ENCODE peak calls at places on chromosome 4, in nine cellular contexts. X, M, Z, J, Q, T, K, W and O are unnamed samples.

GRCh38 chr4:25088342-25088952 is 57.7 kb upstream of the LGI2 start:
- DNase-seq in Q (no peak), M (no peak), W (no peak), T (peak; percentile 50), X (peak; percentile 67), K (no peak), J (no peak), Z (no peak), O (no peak)

GRCh38 chr4:163166041-163166579 is 580 bp downstream of the NAF1 start:
- DNase-seq in K (peak; percentile 28), X (no peak), W (peak; percentile 10), J (peak; percentile 81), M (peak; percentile 70), T (peak; percentile 78), Q (peak; percentile 85), Z (peak; percentile 47), O (peak; percentile 51)

GRCh38 chr4:6404611-6405416 is 67.6 kb downstream of the PPP2R2C start:
- DNase-seq in J (no peak), Z (no peak), X (no peak), W (no peak), Q (peak; percentile 64), M (no peak), T (no peak), K (no peak), O (no peak)

GRCh38 chr4:106627071-106627470 is 258.5 kb upstream of the GIMD1 start:
- DNase-seq in J (no peak), K (no peak), X (no peak), Z (peak; percentile 62), M (no peak), T (no peak), W (no peak), Q (no peak), O (no peak)

GRCh38 chr4:38785901-38786402 is 3.2 kb upstream of the TLR10 start:
- DNase-seq in K (no peak), M (no peak), J (no peak), Z (no peak), Q (no peak), T (peak; percentile 79), W (no peak), X (no peak), O (no peak)

GRCh38 chr4:40316782-40317635 is 18.1 kb upstream of the CHRNA9 start:
- DNase-seq in M (no peak), Z (peak; percentile 97), Q (peak; percentile 90), X (no peak), J (peak; percentile 60), K (peak; percentile 82), W (peak; percentile 42), T (peak; percentile 59), O (peak; percentile 59)

GRCh38 chr4:158094413-158095110 is 78.3 kb downstream of the GASK1B start:
- DNase-seq in Q (peak; percentile 78), K (peak; percentile 93), Z (peak; percentile 50), J (peak; percentile 60), T (no peak), M (no peak), X (no peak), W (no peak), O (peak; percentile 83)

GRCh38 chr4:153222162-153222789 is 18.0 kb downstream of the TRIM2 start:
- DNase-seq in K (peak; percentile 79), J (no peak), W (peak; percentile 49), M (peak; percentile 74), T (peak; percentile 43), Q (peak; percentile 88), Z (peak; percentile 84), X (peak; percentile 66), O (peak; percentile 44)

GRCh38 chr4:165094873-165095272 is 17.8 kb downstream of the TMEM192 start:
- DNase-seq in Q (no peak), Z (no peak), J (no peak), T (no peak), K (no peak), W (no peak), M (no peak), X (no peak), O (no peak)

GRCh38 chr4:84905646-84906045 is 60.8 kb downstream of the WDFY3 start:
- DNase-seq in Q (no peak), T (no peak), Z (no peak), M (no peak), K (no peak), W (no peak), X (no peak), J (no peak), O (no peak)

GRCh38 chr4:86497980-86498379 is 96.1 kb upstream of the PTPN13 start:
- DNase-seq in T (no peak), Z (peak; percentile 15), W (no peak), X (no peak), M (no peak), Q (peak; percentile 49), K (peak; percentile 24), J (no peak), O (no peak)

GRCh38 chr4:4985844-4986243 is 33.4 kb downstream of the CYTL1 start:
- DNase-seq in X (no peak), W (no peak), Z (no peak), K (peak; percentile 44), Q (peak; percentile 69), M (no peak), J (no peak), T (no peak), O (no peak)

GRCh38 chr4:54499308-54500074 is 158.3 kb upstream of the KIT start:
- DNase-seq in J (no peak), W (no peak), T (no peak), K (peak; percentile 52), M (no peak), Q (no peak), Z (peak; percentile 45), X (no peak), O (no peak)

GRCh38 chr4:32010221-32010620 is 1290.1 kb downstream of the PCDH7 start:
- DNase-seq in J (no peak), Q (peak; percentile 71), K (peak; percentile 19), T (no peak), X (no peak), W (no peak), M (no peak), Z (no peak), O (no peak)

GRCh38 chr4:8911311-8912088 is 39.9 kb upstream of the HMX1 start:
- DNase-seq in Z (no peak), T (no peak), W (no peak), Q (peak; percentile 45), X (peak; percentile 27), K (no peak), M (peak; percentile 23), J (no peak), O (no peak)

GRCh38 chr4:89324671-89325070 is 17.1 kb upstream of the GPRIN3 start:
- DNase-seq in Z (peak; percentile 82), Q (no peak), K (no peak), W (no peak), M (no peak), T (peak; percentile 44), J (no peak), X (no peak), O (no peak)

GRCh38 chr4:170005472-170005871 is 20.7 kb downstream of the MFAP3L start:
- DNase-seq in M (peak; percentile 69), X (no peak), J (no peak), K (no peak), Z (no peak), Q (no peak), W (no peak), T (no peak), O (no peak)

GRCh38 chr4:170008801-170009200 is 17.4 kb downstream of the MFAP3L start:
- DNase-seq in Q (no peak), T (no peak), M (no peak), K (no peak), W (no peak), X (no peak), J (no peak), Z (no peak), O (no peak)

GRCh38 chr4:170009291-170009690 is 16.9 kb downstream of the MFAP3L start:
- DNase-seq in M (no peak), K (no peak), Z (no peak), W (no peak), X (no peak), Q (no peak), T (no peak), J (no peak), O (no peak)

GRCh38 chr4:170007113-170007512 is 19.1 kb downstream of the MFAP3L start:
- DNase-seq in X (no peak), M (no peak), Q (no peak), K (no peak), T (no peak), Z (no peak), W (no peak), J (no peak), O (no peak)

GRCh38 chr4:170008376-170008775 is 17.8 kb downstream of the MFAP3L start:
- DNase-seq in Q (no peak), W (no peak), J (no peak), Z (peak; percentile 29), M (no peak), X (no peak), T (no peak), K (no peak), O (peak; percentile 30)
- TF ChIP-seq CTCF in Q (no peak), W (no peak), J (no peak), Z (no peak), M (no peak), X (no peak), T (peak; percentile 24), K (no peak), O (no peak)

GRCh38 chr4:154416183-154416543 is 75.4 kb downstream of the DCHS2 start:
- DNase-seq in Z (peak; percentile 0), W (no peak), M (peak; percentile 53), X (no peak), K (no peak), Q (peak; percentile 86), J (no peak), T (peak; percentile 12), O (peak; percentile 3)
- TF ChIP-seq CTCF in Z (no peak), W (no peak), M (no peak), X (no peak), K (peak; percentile 34), Q (peak; percentile 57), J (no peak), T (peak; percentile 34), O (no peak)

GRCh38 chr4:15144249-15144966 is 142.1 kb downstream of the CPEB2 start:
- DNase-seq in J (no peak), M (no peak), W (no peak), Z (peak; percentile 28), T (no peak), X (no peak), Q (no peak), K (no peak), O (no peak)
- TF ChIP-seq CTCF in J (no peak), M (no peak), W (no peak), Z (peak; percentile 3), T (no peak), X (no peak), Q (peak; percentile 33), K (no peak), O (no peak)

DNA sequence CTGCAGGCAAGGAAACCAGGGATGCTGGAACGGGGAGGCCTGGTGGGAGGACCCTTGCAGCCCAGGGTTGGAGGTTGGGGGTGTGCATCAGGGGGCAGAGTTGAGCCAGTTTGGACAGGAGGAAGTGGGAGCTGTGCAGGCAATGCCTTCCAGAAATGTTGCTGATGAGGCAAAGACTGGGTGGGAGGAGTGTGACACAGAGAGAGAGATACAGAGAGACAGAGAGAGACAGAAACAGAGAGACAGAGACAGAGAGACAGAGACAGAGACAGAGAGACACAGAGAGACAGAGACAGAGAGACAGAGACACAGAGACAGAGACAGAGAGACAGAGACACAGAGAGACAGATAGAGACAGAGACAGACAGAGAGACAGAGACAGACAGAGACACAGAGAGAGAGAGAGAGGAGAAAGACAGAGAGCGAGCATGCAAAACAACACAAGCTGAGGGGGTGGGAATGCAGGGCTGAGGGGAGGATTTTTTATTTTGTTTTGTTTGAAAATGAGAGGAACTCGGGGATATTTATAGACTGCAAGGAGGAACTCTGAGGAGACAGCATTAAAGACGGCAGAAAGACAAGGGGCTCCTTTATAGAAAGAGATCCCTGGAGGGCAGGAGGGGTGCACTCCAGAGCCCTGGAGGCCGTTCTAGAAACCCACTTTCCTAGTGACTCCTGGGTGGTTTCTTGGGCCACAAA is 1.9 kb upstream of the HAUS3 start:
- DNase-seq in Q (peak; percentile 53), M (peak; percentile 74), Z (peak; percentile 68), T (no peak), K (no peak), J (no peak), W (peak; percentile 67), X (peak; percentile 39), O (no peak)
- TF ChIP-seq CTCF in Q (peak; percentile 38), M (peak; percentile 5), Z (peak; percentile 23), T (no peak), K (peak; percentile 24), J (no peak), W (peak; percentile 35), X (peak; percentile 9), O (no peak)